ENCODE peak calls at places on chromosome 15, in six cellular contexts. M is left lung, A is foreskin melanocyte, N is 8988T, P is amniotic stem cell, S is DMS79. T is an unnamed sample.

GRCh38 chr15:90598053-90598577 is 68.4 kb downstream of the CRTC3 start:
- DNase-seq in M (no peak), S (no peak), N (no peak), P (no peak), A (no peak), T (peak; percentile 58)

GRCh38 chr15:50906954-50907865 is 1.3 kb upstream of the AP4E1 start:
- DNase-seq in A (no peak), N (no peak), S (no peak), M (no peak), P (no peak), T (peak; percentile 67)

GRCh38 chr15:26260517-26261133 is 397.5 kb upstream of the ATP10A start:
- DNase-seq in S (no peak), A (peak; percentile 33), N (no peak), M (no peak), P (no peak), T (peak; percentile 14)

GRCh38 chr15:75235760-75236729 is 22.1 kb upstream of the GOLGA6C start:
- DNase-seq in N (peak; percentile 3), P (no peak), M (no peak), S (no peak), A (no peak), T (no peak)

GRCh38 chr15:48861813-48862431 is 16.0 kb upstream of the EID1 start:
- DNase-seq in S (no peak), M (no peak), N (no peak), A (peak; percentile 49), P (peak; percentile 65), T (peak; percentile 27)

GRCh38 chr15:78129098-78130011 is 1.9 kb downstream of the CIB2 start:
- DNase-seq in A (no peak), S (peak; percentile 1), N (no peak), P (no peak), M (no peak), T (peak; percentile 37)

GRCh38 chr15:86915811-86916331 is 836.2 kb downstream of the AGBL1 start:
- DNase-seq in P (no peak), M (no peak), A (peak; percentile 75), N (no peak), S (peak; percentile 17), T (peak; percentile 55)

GRCh38 chr15:87722941-87723691 is 533.4 kb downstream of the NTRK3 start:
- DNase-seq in P (no peak), M (no peak), N (no peak), A (no peak), S (peak; percentile 43), T (no peak)

GRCh38 chr15:40307421-40308165 is at the start of gene PLCB2:
- DNase-seq in P (no peak), A (peak; percentile 43), S (no peak), N (no peak), M (peak; percentile 89), T (no peak)

GRCh38 chr15:99442268-99442897 is 123.4 kb upstream of the MEF2A start:
- DNase-seq in N (no peak), A (peak; percentile 48), P (peak; percentile 82), S (no peak), M (peak; percentile 63), T (no peak)

GRCh38 chr15:80247320-80247719 is 4.7 kb downstream of the CTXND1 start:
- DNase-seq in P (no peak), A (no peak), S (no peak), N (no peak), M (no peak), T (no peak)

GRCh38 chr15:53843166-53843565 is 83.7 kb upstream of the WDR72 start:
- DNase-seq in A (no peak), S (no peak), M (no peak), N (no peak), P (no peak), T (no peak)

GRCh38 chr15:28955686-28956421 is 70.1 kb downstream of the APBA2 start:
- DNase-seq in M (peak; percentile 48), N (no peak), A (peak; percentile 68), S (no peak), P (no peak), T (no peak)

GRCh38 chr15:31387101-31387482 is 60.5 kb downstream of the KLF13 start:
- DNase-seq in N (no peak), A (no peak), M (no peak), P (no peak), S (no peak), T (no peak)

GRCh38 chr15:100284701-100285100 is 57.1 kb downstream of the ADAMTS17 start:
- DNase-seq in P (no peak), M (no peak), N (no peak), S (no peak), A (no peak), T (no peak)

GRCh38 chr15:101120961-101121360 is 130.9 kb downstream of the CHSY1 start:
- DNase-seq in P (no peak), A (no peak), S (no peak), N (no peak), M (no peak), T (no peak)

GRCh38 chr15:23855947-23856346 is 168.8 kb upstream of the NDN start:
- DNase-seq in N (no peak), A (no peak), M (no peak), P (no peak), S (no peak), T (peak; percentile 8)

GRCh38 chr15:32676095-32676643 is 34.7 kb downstream of the SCG5 start:
- DNase-seq in M (no peak), N (no peak), S (peak; percentile 77), P (no peak), A (no peak), T (no peak)

GRCh38 chr15:44081223-44082013 is 113.7 kb downstream of the FRMD5 start:
- DNase-seq in M (no peak), S (no peak), A (no peak), N (no peak), P (no peak), T (no peak)

GRCh38 chr15:67059127-67059553 is 6.3 kb upstream of the SMAD3 start:
- DNase-seq in S (no peak), A (no peak), M (no peak), N (no peak), P (no peak), T (no peak)

GRCh38 chr15:101453123-101454120 is 36.1 kb downstream of the PCSK6 start:
- DNase-seq in A (no peak), S (no peak), M (no peak), P (no peak), N (no peak), T (no peak)

GRCh38 chr15:55587321-55588069 is 650 bp downstream of the PYGO1 start:
- DNase-seq in N (peak; percentile 43), M (peak; percentile 76), P (no peak), A (peak; percentile 33), S (no peak), T (peak; percentile 54)

GRCh38 chr15:68578960-68579935 is at the start of gene CORO2B:
- DNase-seq in P (peak; percentile 22), S (peak; percentile 40), A (no peak), N (peak; percentile 38), M (no peak), T (no peak)

GRCh38 chr15:70160803-70161565 is 63.3 kb upstream of the TLE3 start:
- DNase-seq in N (no peak), A (no peak), S (no peak), P (no peak), M (no peak), T (no peak)